ENCODE peak calls at places on chromosome 2, in five cellular contexts. C is psoas muscle, D is Panc1, L is esophagus squamous epithelium, M is PC-9. V is an unnamed sample.

GRCh38 chr2:62596061-62596658 is 90.2 kb upstream of the TMEM17 start:
- DNase-seq in C (no peak), L (no peak), M (no peak), D (no peak), V (no peak)

GRCh38 chr2:208927867-208928266 is 496.0 kb upstream of the MAP2 start:
- DNase-seq in L (no peak), D (no peak), M (no peak), C (no peak), V (no peak)

GRCh38 chr2:237727363-237727762 is 71.2 kb upstream of the RBM44 start:
- DNase-seq in D (no peak), M (no peak), C (no peak), L (no peak), V (no peak)

GRCh38 chr2:120302301-120302700 is 43.6 kb upstream of the INHBB start:
- DNase-seq in M (no peak), L (no peak), D (no peak), C (no peak), V (no peak)

GRCh38 chr2:179393481-179393880 is 128.8 kb upstream of the SESTD1 start:
- DNase-seq in L (no peak), D (no peak), M (no peak), C (no peak), V (no peak)

GRCh38 chr2:96568094-96568493 is 31.5 kb downstream of the ARID5A start:
- DNase-seq in L (no peak), D (no peak), C (no peak), M (no peak), V (no peak)

GRCh38 chr2:146873056-146873455 is 971.8 kb upstream of the ACVR2A start:
- DNase-seq in L (no peak), C (no peak), D (no peak), M (no peak), V (no peak)

GRCh38 chr2:71856709-71857525 is 290.7 kb downstream of the CYP26B1 start:
- DNase-seq in L (no peak), C (no peak), M (peak; percentile 38), D (no peak), V (no peak)

GRCh38 chr2:167192833-167193232 is 304.6 kb downstream of the XIRP2 start:
- DNase-seq in M (no peak), L (no peak), D (no peak), C (no peak), V (no peak)

GRCh38 chr2:233346374-233346773 is 7.9 kb upstream of the DGKD start:
- DNase-seq in D (no peak), M (no peak), C (no peak), L (no peak), V (no peak)

GRCh38 chr2:121260370-121261154 is 24.4 kb downstream of the TFCP2L1 start:
- DNase-seq in C (peak; percentile 32), L (no peak), M (no peak), D (no peak), V (peak; percentile 58)

GRCh38 chr2:15460112-15460620 is 101.0 kb downstream of the NBAS start:
- DNase-seq in M (no peak), C (no peak), D (no peak), L (no peak), V (no peak)

GRCh38 chr2:75157435-75157834 is 41.9 kb downstream of the TACR1 start:
- DNase-seq in D (no peak), C (no peak), L (no peak), M (peak; percentile 10), V (no peak)

GRCh38 chr2:16813593-16813992 is 148.0 kb upstream of the CYRIA start:
- DNase-seq in L (no peak), M (no peak), D (no peak), C (no peak), V (no peak)

GRCh38 chr2:158936978-158937377 is 31.5 kb upstream of the TANC1 start:
- DNase-seq in L (no peak), C (no peak), D (no peak), M (no peak), V (no peak)

DNA sequence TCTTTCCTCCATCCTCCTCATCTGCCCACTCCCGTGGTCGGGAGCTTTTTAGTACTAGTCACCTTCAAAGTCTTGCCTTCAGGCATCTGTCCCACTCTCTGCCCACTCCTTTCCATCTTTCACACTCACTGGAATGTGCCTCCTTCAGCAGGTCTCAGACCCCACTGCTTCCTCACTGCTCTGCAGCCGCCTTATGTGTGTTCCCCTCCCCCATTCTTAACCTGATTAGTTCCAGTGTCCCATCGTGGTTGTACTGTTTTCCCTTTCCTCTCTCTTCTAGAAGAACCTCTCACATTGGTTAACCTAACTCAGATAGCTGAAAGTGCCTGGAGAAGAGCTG is 3.0 kb downstream of the ARMC9 start:
- DNase-seq in D (no peak), L (no peak), C (no peak), M (no peak), V (no peak)
- H3K4me3 ChIP-seq in D (no peak overlapping the region), L (no peak overlapping the region), C (no peak overlapping the region), M (no peak overlapping the region), V (no peak overlapping the region)

GRCh38 chr2:57881998-57882884 is 164.4 kb upstream of the VRK2 start:
- DNase-seq in L (no peak), C (no peak), M (peak; percentile 43), D (peak; percentile 66), V (no peak)
- TF ChIP-seq CTCF in L (no peak), C (no peak), M (no peak), D (no peak), V (no peak)

GRCh38 chr2:161402297-161402696 is 13.8 kb upstream of the TBR1 start:
- DNase-seq in C (no peak), D (no peak), L (no peak), M (no peak), V (no peak)

DNA sequence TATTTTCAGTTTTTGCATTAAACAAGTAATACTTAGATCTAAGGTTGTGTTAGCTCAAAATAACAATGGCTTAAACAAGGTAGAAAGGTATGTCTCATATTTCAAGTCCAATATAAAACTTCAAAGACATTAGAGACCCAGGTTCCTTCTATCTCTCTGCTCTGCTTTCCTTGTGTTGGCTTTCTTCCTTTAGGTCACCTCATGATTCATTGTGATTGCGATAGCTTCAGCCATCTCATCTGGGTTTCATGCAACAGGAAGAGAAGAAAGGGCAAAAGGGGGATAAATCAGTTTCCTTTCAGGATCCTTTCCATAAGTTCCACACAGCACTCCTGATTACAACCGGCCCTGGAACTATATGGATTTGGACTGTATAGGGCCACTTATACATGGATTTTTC is 16.0 kb upstream of the TBR1 start:
- DNase-seq in L (no peak), M (no peak), D (no peak), C (no peak), V (no peak)
- H3K4me3 ChIP-seq in L (no peak overlapping the region), M (no peak overlapping the region), D (no peak overlapping the region), C (no peak overlapping the region), V (no peak overlapping the region)

GRCh38 chr2:182715896-182716664 is at the start of gene DNAJC10:
- DNase-seq in L (peak; percentile 40), C (peak; percentile 91), M (peak; percentile 96), D (peak; percentile 28), V (peak; percentile 66)
- TF ChIP-seq CTCF in L (no peak), C (no peak), M (peak; percentile 3), D (no peak), V (no peak)

DNA sequence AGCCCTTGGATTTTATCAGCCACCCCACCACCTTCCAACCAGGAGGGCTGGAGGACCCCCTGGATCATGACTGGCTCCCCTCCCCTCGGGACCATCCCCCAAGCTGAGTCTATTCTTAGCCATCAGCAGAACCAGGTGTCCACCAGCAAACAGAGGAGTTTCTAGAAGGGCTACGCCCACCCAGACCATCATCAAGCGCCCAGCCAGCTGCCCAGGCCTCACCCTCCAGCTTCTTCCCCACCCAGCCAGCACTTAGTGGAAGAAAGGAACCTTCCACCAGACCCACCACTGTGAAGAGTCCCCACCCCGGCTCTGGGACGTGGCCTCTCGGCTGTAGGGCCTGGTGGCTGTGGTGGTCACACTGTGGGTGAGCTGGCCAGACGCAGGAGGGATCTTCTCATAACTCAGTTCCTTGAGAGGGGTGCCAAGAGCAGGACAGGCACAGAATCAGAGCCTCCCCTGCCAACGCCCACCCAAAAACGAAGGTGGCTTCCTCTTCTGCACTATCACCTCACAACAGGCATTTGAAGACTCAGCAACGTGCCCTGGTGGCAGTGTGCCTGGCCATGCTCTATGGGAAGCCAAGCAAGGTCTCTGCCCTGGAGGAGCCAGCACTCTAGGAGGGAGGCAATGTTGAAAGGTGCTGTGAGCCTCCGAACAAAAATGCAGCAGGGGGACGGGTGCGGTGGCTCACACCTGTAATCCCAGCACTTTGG is 19.0 kb downstream of the BIN1 start:
- DNase-seq in D (no peak), M (no peak), L (no peak), C (peak; percentile 76), V (no peak)
- H3K4me3 ChIP-seq in D (no peak overlapping the region), M (no peak overlapping the region), L (no peak overlapping the region), C (peak overlapping the region; percentile 47), V (no peak overlapping the region)

DNA sequence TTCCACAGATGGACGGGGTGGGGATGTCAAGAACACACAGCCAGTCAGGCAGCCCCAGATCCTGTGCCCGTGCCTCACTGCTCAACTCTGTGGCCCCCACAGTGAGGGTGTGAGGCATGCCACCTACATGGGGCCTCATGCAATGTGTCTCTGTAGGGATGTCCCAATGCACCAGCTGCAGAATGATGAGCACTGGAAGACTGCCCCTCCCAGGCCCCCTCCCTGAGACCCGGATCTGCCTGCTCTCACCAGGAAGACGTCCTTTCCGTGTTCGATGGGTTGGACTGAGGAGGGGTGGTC is 124.2 kb downstream of the TWIST2 start:
- DNase-seq in M (no peak), L (no peak), C (no peak), D (no peak), V (no peak)
- TF ChIP-seq CTCF in M (no peak), L (no peak), C (no peak), D (no peak), V (no peak)

GRCh38 chr2:6434396-6434795 is 431.3 kb downstream of the CMPK2 start:
- DNase-seq in C (no peak), M (no peak), D (no peak), L (no peak), V (no peak)
- H3K4me3 ChIP-seq in C (no peak overlapping the region), M (no peak overlapping the region), D (no peak overlapping the region), L (no peak overlapping the region), V (no peak overlapping the region)

GRCh38 chr2:44342854-44343253 is 18.4 kb downstream of the PREPL start:
- DNase-seq in D (no peak), L (no peak), C (no peak), M (no peak), V (no peak)
- TF ChIP-seq CTCF in D (peak; percentile 45), L (peak; percentile 19), C (peak; percentile 19), M (peak; percentile 73), V (peak; percentile 20)

V was measured in LNCaP clone FGC.